ENCODE peak calls at places on chromosomes 13 and 19, in nine cellular contexts. K is body of pancreas, T is uterus, V is A549, U is ovary, L is heart left ventricle, I is K562, X is stomach, W is esophagus muscularis mucosa. Y is an unnamed sample.

GRCh38 chr19:34017024-34017423 is 155.3 kb upstream of the LSM14A start:
- DNase-seq in K (no peak), T (no peak), V (no peak), U (no peak), L (no peak), I (no peak), X (no peak), W (no peak), Y (no peak)

GRCh38 chr13:85137516-85137915 is 661.7 kb downstream of the SLITRK6 start:
- DNase-seq in K (no peak), T (no peak), V (no peak), U (no peak), L (no peak), I (no peak), X (no peak), W (no peak), Y (no peak)

GRCh38 chr13:22757530-22758120 is 423.2 kb upstream of the SGCG start:
- DNase-seq in K (no peak), T (no peak), V (no peak), U (no peak), L (no peak), I (peak; percentile 9), X (no peak), W (no peak), Y (no peak)

GRCh38 chr19:22026687-22027086 is 15.9 kb upstream of the ZNF208 start:
- DNase-seq in K (no peak), T (no peak), V (no peak), U (no peak), L (no peak), I (no peak), X (no peak), W (no peak), Y (no peak)

GRCh38 chr13:79869326-79869725 is 388.4 kb downstream of the NDFIP2 start:
- DNase-seq in K (no peak), T (no peak), V (no peak), U (no peak), L (no peak), I (no peak), X (no peak), W (no peak), Y (no peak)

GRCh38 chr13:46728777-46729176 is 68.2 kb downstream of the ESD start:
- DNase-seq in K (no peak), T (no peak), V (peak; percentile 1), U (no peak), L (no peak), I (peak; percentile 25), X (no peak), W (no peak), Y (no peak)

GRCh38 chr13:50170447-50171037 is 155.3 kb downstream of the KCNRG start:
- DNase-seq in K (no peak), T (no peak), V (no peak), U (no peak), L (no peak), I (no peak), X (no peak), W (no peak), Y (no peak)

GRCh38 chr13:60788156-60788829 is 391.3 kb downstream of the TDRD3 start:
- DNase-seq in K (peak; percentile 13), T (peak; percentile 19), V (no peak), U (no peak), L (peak; percentile 26), I (no peak), X (no peak), W (no peak), Y (no peak)

DNA sequence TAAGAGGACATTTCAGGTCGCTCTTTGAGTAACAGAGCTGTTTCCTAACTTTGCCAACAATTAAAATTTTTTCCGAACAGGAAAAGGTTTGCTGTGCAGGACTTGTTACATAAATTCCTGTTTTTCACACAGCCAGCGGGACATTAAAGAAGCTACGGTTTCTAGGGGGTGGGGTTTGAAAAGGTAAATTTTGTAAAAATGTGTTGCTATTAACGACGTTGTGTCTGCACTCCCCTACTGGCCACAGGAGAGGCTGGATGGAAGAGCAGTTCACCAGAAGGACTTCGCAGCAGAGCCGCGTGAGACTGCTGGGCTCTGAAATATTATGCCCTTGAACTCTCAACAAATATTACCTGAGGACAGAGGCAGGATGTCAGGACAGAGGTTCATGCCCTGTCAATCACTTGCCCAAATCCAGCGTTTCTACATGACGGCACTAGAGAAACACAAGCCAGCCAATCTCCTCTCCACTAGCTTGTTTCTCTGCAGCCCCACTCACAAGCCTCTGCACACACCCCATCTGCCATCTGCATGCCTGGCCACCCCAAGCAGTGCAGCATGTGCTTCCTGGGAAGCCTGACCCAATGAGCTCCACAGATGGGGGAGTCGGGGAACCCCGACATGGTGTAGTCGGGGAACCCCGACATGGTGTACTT is 102.0 kb downstream of the FOXO1 start:
- DNase-seq in K (no peak), T (no peak), V (no peak), U (no peak), L (no peak), I (no peak), X (no peak), W (no peak), Y (no peak)
- TF ChIP-seq CTCF in K (no peak), T (no peak), V (no peak), U (peak; percentile 23), L (no peak), I (no peak), X (no peak), W (peak; percentile 28), Y (no peak)

GRCh38 chr19:1214299-1214861 is 8.8 kb downstream of the STK11 start:
- DNase-seq in K (no peak), T (no peak), V (no peak), U (no peak), L (no peak), I (no peak), X (no peak), W (no peak), Y (no peak)

GRCh38 chr19:1213391-1214286 is 8.1 kb downstream of the STK11 start:
- DNase-seq in K (peak; percentile 49), T (peak; percentile 66), V (no peak), U (peak; percentile 44), L (peak; percentile 76), I (no peak), X (peak; percentile 73), W (no peak), Y (peak; percentile 84)

GRCh38 chr19:1216756-1217155 is 11.2 kb downstream of the STK11 start:
- DNase-seq in K (no peak), T (no peak), V (no peak), U (no peak), L (no peak), I (no peak), X (no peak), W (no peak), Y (no peak)

GRCh38 chr19:1217366-1217765 is 11.8 kb downstream of the STK11 start:
- DNase-seq in K (no peak), T (no peak), V (no peak), U (no peak), L (no peak), I (peak; percentile 46), X (no peak), W (no peak), Y (no peak)

GRCh38 chr19:1214862-1215731 is 9.5 kb downstream of the STK11 start:
- DNase-seq in K (peak; percentile 86), T (no peak), V (no peak), U (peak; percentile 41), L (peak; percentile 74), I (no peak), X (peak; percentile 82), W (no peak), Y (no peak)
- TF ChIP-seq POLR2A in K (no peak), T (no peak), V (no peak), U (no peak), L (peak; percentile 21), I (no peak), X (no peak), W (no peak), Y (no peak)

GRCh38 chr13:39510296-39510695 is 92.7 kb downstream of the LHFPL6 start:
- DNase-seq in K (no peak), T (no peak), V (no peak), U (no peak), L (no peak), I (no peak), X (no peak), W (no peak), Y (no peak)

GRCh38 chr13:39512687-39513086 is 90.3 kb downstream of the LHFPL6 start:
- DNase-seq in K (no peak), T (no peak), V (no peak), U (no peak), L (no peak), I (no peak), X (no peak), W (no peak), Y (no peak)

GRCh38 chr13:39505151-39505550 is 97.8 kb downstream of the LHFPL6 start:
- DNase-seq in K (no peak), T (no peak), V (no peak), U (no peak), L (no peak), I (no peak), X (no peak), W (no peak), Y (no peak)

GRCh38 chr13:39506559-39507390 is 96.2 kb downstream of the LHFPL6 start:
- DNase-seq in K (no peak), T (no peak), V (no peak), U (no peak), L (no peak), I (no peak), X (no peak), W (no peak), Y (no peak)

DNA sequence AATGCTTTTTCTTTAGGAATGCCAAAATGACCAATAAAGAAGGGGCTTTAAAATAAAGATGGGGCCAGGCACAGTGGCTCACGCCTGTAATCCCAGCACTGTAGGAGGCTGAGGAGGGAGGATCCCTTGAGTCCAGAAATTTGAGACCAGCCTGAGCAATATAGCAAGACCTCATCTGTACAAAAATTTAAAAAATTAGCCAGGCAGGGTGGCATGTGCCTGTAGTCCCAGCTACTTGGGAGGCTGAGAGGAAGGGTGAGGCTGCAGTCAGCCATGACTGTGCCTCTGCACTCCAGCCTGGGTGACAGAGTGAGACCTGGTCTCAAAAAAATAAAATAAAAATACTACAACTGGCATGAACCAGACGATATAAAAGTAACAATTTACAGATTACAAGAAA is 93.4 kb downstream of the LHFPL6 start:
- DNase-seq in K (no peak), T (no peak), V (no peak), U (no peak), L (no peak), I (no peak), X (no peak), W (no peak), Y (no peak)
- H3K4me1 ChIP-seq in K (no peaks in the 10 kb centered on the region), T (no peaks in the 10 kb centered on the region), V (no peaks in the 10 kb centered on the region), U (peaks cover 6% of the 10 kb centered on the region), L (peaks cover 10% of the 10 kb centered on the region), I (no peaks in the 10 kb centered on the region), X (no peaks in the 10 kb centered on the region), W (peaks cover 3% of the 10 kb centered on the region), Y (no peaks in the 10 kb centered on the region)

DNA sequence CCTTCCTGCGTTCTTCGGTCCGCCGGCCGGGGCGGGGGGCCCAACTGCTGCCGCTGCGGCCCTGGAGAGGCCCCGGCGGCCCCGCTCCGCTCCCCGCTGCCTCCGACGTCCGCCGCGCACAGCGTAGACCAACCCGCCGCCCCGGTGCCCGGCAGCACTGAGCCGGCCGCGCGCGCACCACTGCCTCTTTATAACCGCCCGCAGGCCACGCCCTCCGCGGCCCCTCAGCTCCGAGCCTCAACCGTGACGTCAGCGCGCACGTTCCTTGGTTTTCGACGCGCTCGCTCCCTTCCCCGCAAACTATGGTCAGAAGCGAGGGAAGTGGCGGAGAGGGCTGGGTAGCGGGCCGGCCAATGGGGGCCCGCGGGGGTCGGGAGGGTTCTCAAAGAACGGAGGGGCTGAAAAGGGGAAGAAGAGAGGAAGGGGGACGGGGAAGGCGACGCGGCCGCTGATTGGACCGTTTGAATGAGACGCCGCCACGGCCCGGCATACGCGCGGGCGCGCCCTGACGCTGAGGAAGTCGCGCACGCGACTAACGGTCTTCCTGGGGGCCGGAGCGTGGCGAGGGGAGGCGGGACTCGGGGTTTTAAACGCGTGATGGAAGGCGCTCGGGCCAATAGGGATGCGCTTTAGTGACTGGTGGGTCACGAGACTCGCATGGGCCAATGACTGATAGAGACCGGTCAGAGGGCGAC is at the start of gene UBE2S:
- DNase-seq in K (peak; percentile 98), T (peak; percentile 98), V (peak; percentile 100), U (peak; percentile 97), L (peak; percentile 99), I (peak; percentile 100), X (peak; percentile 98), W (peak; percentile 100), Y (peak; percentile 98)
- TF ChIP-seq CTCF in K (no peak), T (no peak), V (no peak), U (no peak), L (no peak), I (no peak), X (no peak), W (no peak), Y (no peak)

Y was measured in Peyer's patch.